ENCODE peak calls at places on chromosome 2, in nine cellular contexts. One of them, this sample, is unnamed.

GRCh38 chr2:240125749-240126148 is 10.4 kb downstream of the COPS9 start:
- DNase-seq in dorsolateral prefrontal cortex: no peak
- DNase-seq in HL-60: no peak
- DNase-seq in heart left ventricle: no peak
- DNase-seq in aorta: peak
- DNase-seq in CD8-positive, alpha-beta T cell: no peak
- DNase-seq in CD8-positive, alpha-beta memory T cell: no peak
- DNase-seq in MM.1S: no peak
- DNase-seq in thyroid gland: no peak
- DNase-seq in this sample: no peak

GRCh38 chr2:158099716-158100115 is 2.0 kb upstream of the UPP2 start:
- DNase-seq in dorsolateral prefrontal cortex: no peak
- DNase-seq in heart left ventricle: no peak
- DNase-seq in thyroid gland: peak
- DNase-seq in CD8-positive, alpha-beta memory T cell: no peak
- DNase-seq in aorta: no peak
- DNase-seq in CD8-positive, alpha-beta T cell: no peak
- DNase-seq in MM.1S: no peak
- DNase-seq in HL-60: no peak
- DNase-seq in this sample: no peak

GRCh38 chr2:30601375-30601774 is 154.3 kb downstream of the LCLAT1 start:
- DNase-seq in MM.1S: no peak
- DNase-seq in thyroid gland: no peak
- DNase-seq in heart left ventricle: no peak
- DNase-seq in aorta: no peak
- DNase-seq in CD8-positive, alpha-beta memory T cell: no peak
- DNase-seq in dorsolateral prefrontal cortex: no peak
- DNase-seq in HL-60: no peak
- DNase-seq in CD8-positive, alpha-beta T cell: no peak
- DNase-seq in this sample: no peak

GRCh38 chr2:187338679-187339121 is 109.4 kb downstream of the CALCRL start:
- DNase-seq in CD8-positive, alpha-beta T cell: no peak
- DNase-seq in heart left ventricle: peak
- DNase-seq in aorta: peak
- DNase-seq in HL-60: no peak
- DNase-seq in CD8-positive, alpha-beta memory T cell: no peak
- DNase-seq in thyroid gland: no peak
- DNase-seq in dorsolateral prefrontal cortex: no peak
- DNase-seq in MM.1S: no peak
- DNase-seq in this sample: no peak

GRCh38 chr2:160242863-160243552 is 42.9 kb upstream of the ITGB6 start:
- DNase-seq in HL-60: no peak
- DNase-seq in dorsolateral prefrontal cortex: no peak
- DNase-seq in CD8-positive, alpha-beta T cell: no peak
- DNase-seq in MM.1S: peak
- DNase-seq in aorta: no peak
- DNase-seq in thyroid gland: no peak
- DNase-seq in heart left ventricle: no peak
- DNase-seq in CD8-positive, alpha-beta memory T cell: no peak
- DNase-seq in this sample: no peak

GRCh38 chr2:158598856-158599517 is 142.2 kb downstream of the PKP4 start:
- DNase-seq in heart left ventricle: no peak
- DNase-seq in CD8-positive, alpha-beta memory T cell: no peak
- DNase-seq in CD8-positive, alpha-beta T cell: no peak
- DNase-seq in thyroid gland: no peak
- DNase-seq in dorsolateral prefrontal cortex: peak
- DNase-seq in MM.1S: no peak
- DNase-seq in aorta: no peak
- DNase-seq in HL-60: no peak
- DNase-seq in this sample: no peak

GRCh38 chr2:70084973-70085710 is 2.1 kb upstream of the PCBP1 start:
- DNase-seq in thyroid gland: peak
- DNase-seq in aorta: no peak
- DNase-seq in CD8-positive, alpha-beta T cell: peak
- DNase-seq in CD8-positive, alpha-beta memory T cell: peak
- DNase-seq in heart left ventricle: no peak
- DNase-seq in MM.1S: peak
- DNase-seq in HL-60: peak
- DNase-seq in dorsolateral prefrontal cortex: no peak
- DNase-seq in this sample: peak

GRCh38 chr2:171205551-171205950 is 44.9 kb upstream of the TLK1 start:
- DNase-seq in dorsolateral prefrontal cortex: no peak
- DNase-seq in CD8-positive, alpha-beta T cell: no peak
- DNase-seq in aorta: no peak
- DNase-seq in heart left ventricle: no peak
- DNase-seq in thyroid gland: no peak
- DNase-seq in HL-60: no peak
- DNase-seq in CD8-positive, alpha-beta memory T cell: no peak
- DNase-seq in MM.1S: no peak
- DNase-seq in this sample: no peak

GRCh38 chr2:100126172-100126571 is 16.2 kb downstream of the AFF3 start:
- DNase-seq in CD8-positive, alpha-beta T cell: no peak
- DNase-seq in thyroid gland: peak
- DNase-seq in CD8-positive, alpha-beta memory T cell: no peak
- DNase-seq in aorta: no peak
- DNase-seq in MM.1S: no peak
- DNase-seq in heart left ventricle: no peak
- DNase-seq in dorsolateral prefrontal cortex: no peak
- DNase-seq in HL-60: no peak
- DNase-seq in this sample: no peak

GRCh38 chr2:85503168-85503610 is 35.8 kb upstream of the MAT2A start:
- DNase-seq in MM.1S: no peak
- DNase-seq in aorta: no peak
- DNase-seq in HL-60: no peak
- DNase-seq in thyroid gland: no peak
- DNase-seq in CD8-positive, alpha-beta memory T cell: no peak
- DNase-seq in CD8-positive, alpha-beta T cell: no peak
- DNase-seq in heart left ventricle: no peak
- DNase-seq in dorsolateral prefrontal cortex: no peak
- DNase-seq in this sample: no peak

GRCh38 chr2:195498176-195498575 is 158.8 kb upstream of the SLC39A10 start:
- DNase-seq in dorsolateral prefrontal cortex: no peak
- DNase-seq in thyroid gland: peak
- DNase-seq in HL-60: peak
- DNase-seq in MM.1S: peak
- DNase-seq in aorta: no peak
- DNase-seq in CD8-positive, alpha-beta T cell: peak
- DNase-seq in CD8-positive, alpha-beta memory T cell: peak
- DNase-seq in heart left ventricle: no peak
- DNase-seq in this sample: peak

GRCh38 chr2:12555012-12555645 is 161.6 kb upstream of the TRIB2 start:
- DNase-seq in MM.1S: no peak
- DNase-seq in CD8-positive, alpha-beta T cell: no peak
- DNase-seq in dorsolateral prefrontal cortex: no peak
- DNase-seq in HL-60: no peak
- DNase-seq in CD8-positive, alpha-beta memory T cell: no peak
- DNase-seq in aorta: no peak
- DNase-seq in heart left ventricle: no peak
- DNase-seq in thyroid gland: no peak
- DNase-seq in this sample: no peak

GRCh38 chr2:197708331-197708730 is 3.2 kb downstream of the MARS2 start:
- DNase-seq in thyroid gland: no peak
- DNase-seq in heart left ventricle: no peak
- DNase-seq in CD8-positive, alpha-beta T cell: no peak
- DNase-seq in HL-60: no peak
- DNase-seq in MM.1S: no peak
- DNase-seq in aorta: no peak
- DNase-seq in dorsolateral prefrontal cortex: no peak
- DNase-seq in CD8-positive, alpha-beta memory T cell: no peak
- DNase-seq in this sample: no peak

GRCh38 chr2:696463-696862 is 19.3 kb upstream of the TMEM18 start:
- DNase-seq in aorta: no peak
- DNase-seq in heart left ventricle: no peak
- DNase-seq in CD8-positive, alpha-beta T cell: no peak
- DNase-seq in dorsolateral prefrontal cortex: no peak
- DNase-seq in thyroid gland: no peak
- DNase-seq in MM.1S: no peak
- DNase-seq in CD8-positive, alpha-beta memory T cell: no peak
- DNase-seq in HL-60: no peak
- DNase-seq in this sample: no peak

GRCh38 chr2:146317959-146318358 is 1526.9 kb upstream of the ACVR2A start:
- DNase-seq in dorsolateral prefrontal cortex: no peak
- DNase-seq in MM.1S: no peak
- DNase-seq in CD8-positive, alpha-beta T cell: no peak
- DNase-seq in aorta: no peak
- DNase-seq in heart left ventricle: no peak
- DNase-seq in thyroid gland: no peak
- DNase-seq in CD8-positive, alpha-beta memory T cell: no peak
- DNase-seq in HL-60: no peak
- DNase-seq in this sample: no peak

GRCh38 chr2:204127238-204127637 is 190.7 kb downstream of the ICOS start:
- DNase-seq in thyroid gland: no peak
- DNase-seq in HL-60: no peak
- DNase-seq in dorsolateral prefrontal cortex: no peak
- DNase-seq in CD8-positive, alpha-beta memory T cell: no peak
- DNase-seq in MM.1S: no peak
- DNase-seq in CD8-positive, alpha-beta T cell: no peak
- DNase-seq in heart left ventricle: no peak
- DNase-seq in aorta: no peak
- DNase-seq in this sample: no peak

GRCh38 chr2:64839844-64840243 is 149.4 kb upstream of the SLC1A4 start:
- DNase-seq in thyroid gland: peak
- DNase-seq in CD8-positive, alpha-beta T cell: peak
- DNase-seq in dorsolateral prefrontal cortex: no peak
- DNase-seq in aorta: no peak
- DNase-seq in HL-60: peak
- DNase-seq in MM.1S: no peak
- DNase-seq in CD8-positive, alpha-beta memory T cell: no peak
- DNase-seq in heart left ventricle: no peak
- DNase-seq in this sample: no peak

GRCh38 chr2:65299246-65299645 is 71.6 kb downstream of the ACTR2 start:
- DNase-seq in CD8-positive, alpha-beta memory T cell: no peak
- DNase-seq in dorsolateral prefrontal cortex: no peak
- DNase-seq in MM.1S: no peak
- DNase-seq in HL-60: no peak
- DNase-seq in aorta: no peak
- DNase-seq in thyroid gland: no peak
- DNase-seq in CD8-positive, alpha-beta T cell: peak
- DNase-seq in heart left ventricle: no peak
- DNase-seq in this sample: no peak

GRCh38 chr2:39512434-39512935 is 75.4 kb upstream of the MAP4K3 start:
- DNase-seq in CD8-positive, alpha-beta memory T cell: no peak
- DNase-seq in CD8-positive, alpha-beta T cell: no peak
- DNase-seq in thyroid gland: no peak
- DNase-seq in MM.1S: no peak
- DNase-seq in heart left ventricle: no peak
- DNase-seq in aorta: no peak
- DNase-seq in HL-60: no peak
- DNase-seq in dorsolateral prefrontal cortex: peak
- DNase-seq in this sample: no peak

GRCh38 chr2:51387235-51387634 is 355.3 kb upstream of the NRXN1 start:
- DNase-seq in CD8-positive, alpha-beta T cell: no peak
- DNase-seq in thyroid gland: no peak
- DNase-seq in CD8-positive, alpha-beta memory T cell: no peak
- DNase-seq in heart left ventricle: no peak
- DNase-seq in dorsolateral prefrontal cortex: no peak
- DNase-seq in HL-60: no peak
- DNase-seq in MM.1S: no peak
- DNase-seq in aorta: no peak
- DNase-seq in this sample: no peak

GRCh38 chr2:144912206-144912605 is 392.3 kb upstream of the ZEB2 start:
- DNase-seq in CD8-positive, alpha-beta memory T cell: no peak
- DNase-seq in aorta: no peak
- DNase-seq in heart left ventricle: no peak
- DNase-seq in thyroid gland: no peak
- DNase-seq in MM.1S: no peak
- DNase-seq in CD8-positive, alpha-beta T cell: no peak
- DNase-seq in dorsolateral prefrontal cortex: no peak
- DNase-seq in HL-60: no peak
- DNase-seq in this sample: no peak

GRCh38 chr2:99031481-99031880 is 95.5 kb upstream of the CRACDL start:
- DNase-seq in HL-60: no peak
- DNase-seq in thyroid gland: no peak
- DNase-seq in dorsolateral prefrontal cortex: no peak
- DNase-seq in MM.1S: no peak
- DNase-seq in CD8-positive, alpha-beta memory T cell: no peak
- DNase-seq in aorta: no peak
- DNase-seq in heart left ventricle: no peak
- DNase-seq in CD8-positive, alpha-beta T cell: no peak
- DNase-seq in this sample: no peak

DNA sequence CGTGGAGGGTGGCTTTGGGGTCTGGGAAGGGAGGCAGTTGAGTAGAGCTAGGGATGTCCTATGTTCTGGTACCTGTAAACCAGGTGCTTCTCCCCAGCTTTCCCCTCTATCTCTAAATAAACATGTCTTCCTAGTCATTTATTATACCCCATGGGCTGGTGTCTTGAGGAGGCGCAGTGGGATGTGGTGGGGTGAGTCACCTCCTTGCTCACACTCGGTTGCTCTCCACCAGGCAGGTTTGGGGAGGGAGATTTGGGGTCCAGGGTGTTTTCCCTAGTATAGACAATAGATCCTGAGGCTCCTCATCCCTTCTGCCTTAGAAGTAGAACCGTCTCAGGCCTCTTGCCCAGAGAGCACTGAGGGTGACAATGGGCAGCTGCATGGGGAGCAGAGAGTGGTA is 5.1 kb downstream of the PSD4 start:
- DNase-seq in heart left ventricle: no peak
- DNase-seq in HL-60: no peak
- DNase-seq in thyroid gland: no peak
- DNase-seq in CD8-positive, alpha-beta T cell: peak
- DNase-seq in CD8-positive, alpha-beta memory T cell: no peak
- DNase-seq in aorta: no peak
- DNase-seq in dorsolateral prefrontal cortex: no peak
- DNase-seq in MM.1S: no peak
- DNase-seq in this sample: peak
- H3K4me3 ChIP-seq in heart left ventricle: no peak
- H3K4me3 ChIP-seq in HL-60: no peak
- H3K4me3 ChIP-seq in thyroid gland: no peak
- H3K4me3 ChIP-seq in CD8-positive, alpha-beta T cell: no peak
- H3K4me3 ChIP-seq in CD8-positive, alpha-beta memory T cell: peak
- H3K4me3 ChIP-seq in aorta: no peak
- H3K4me3 ChIP-seq in dorsolateral prefrontal cortex: no peak
- H3K4me3 ChIP-seq in MM.1S: no peak
- H3K4me3 ChIP-seq in this sample: no peak

GRCh38 chr2:72952110-72952823 is 34.9 kb downstream of the EMX1 start:
- DNase-seq in aorta: no peak
- DNase-seq in MM.1S: no peak
- DNase-seq in HL-60: no peak
- DNase-seq in dorsolateral prefrontal cortex: no peak
- DNase-seq in CD8-positive, alpha-beta T cell: no peak
- DNase-seq in heart left ventricle: no peak
- DNase-seq in CD8-positive, alpha-beta memory T cell: no peak
- DNase-seq in thyroid gland: no peak
- DNase-seq in this sample: no peak
- H3K27ac ChIP-seq in aorta: no peak
- H3K27ac ChIP-seq in MM.1S: no peak
- H3K27ac ChIP-seq in HL-60: no peak
- H3K27ac ChIP-seq in dorsolateral prefrontal cortex: peak
- H3K27ac ChIP-seq in CD8-positive, alpha-beta T cell: no peak
- H3K27ac ChIP-seq in heart left ventricle: no peak
- H3K27ac ChIP-seq in CD8-positive, alpha-beta memory T cell: no peak
- H3K27ac ChIP-seq in thyroid gland: no peak
- H3K27ac ChIP-seq in this sample: no peak

GRCh38 chr2:58428553-58429284 is 187.6 kb upstream of the FANCL start:
- DNase-seq in dorsolateral prefrontal cortex: peak
- DNase-seq in thyroid gland: peak
- DNase-seq in heart left ventricle: no peak
- DNase-seq in HL-60: no peak
- DNase-seq in CD8-positive, alpha-beta T cell: no peak
- DNase-seq in CD8-positive, alpha-beta memory T cell: no peak
- DNase-seq in MM.1S: no peak
- DNase-seq in aorta: no peak
- DNase-seq in this sample: no peak
- H3K4me3 ChIP-seq in dorsolateral prefrontal cortex: peak
- H3K4me3 ChIP-seq in thyroid gland: peak
- H3K4me3 ChIP-seq in heart left ventricle: no peak
- H3K4me3 ChIP-seq in HL-60: peak
- H3K4me3 ChIP-seq in CD8-positive, alpha-beta T cell: no peak
- H3K4me3 ChIP-seq in CD8-positive, alpha-beta memory T cell: no peak
- H3K4me3 ChIP-seq in MM.1S: no peak
- H3K4me3 ChIP-seq in aorta: peak
- H3K4me3 ChIP-seq in this sample: no peak

GRCh38 chr2:163667064-163667887 is 68.5 kb downstream of the FIGN start:
- DNase-seq in CD8-positive, alpha-beta memory T cell: no peak
- DNase-seq in aorta: no peak
- DNase-seq in thyroid gland: no peak
- DNase-seq in heart left ventricle: no peak
- DNase-seq in MM.1S: no peak
- DNase-seq in dorsolateral prefrontal cortex: no peak
- DNase-seq in HL-60: no peak
- DNase-seq in CD8-positive, alpha-beta T cell: no peak
- DNase-seq in this sample: no peak
- H3K27ac ChIP-seq in CD8-positive, alpha-beta memory T cell: no peak
- H3K27ac ChIP-seq in aorta: peak
- H3K27ac ChIP-seq in thyroid gland: no peak
- H3K27ac ChIP-seq in heart left ventricle: peak
- H3K27ac ChIP-seq in MM.1S: no peak
- H3K27ac ChIP-seq in dorsolateral prefrontal cortex: no peak
- H3K27ac ChIP-seq in HL-60: no peak
- H3K27ac ChIP-seq in CD8-positive, alpha-beta T cell: no peak
- H3K27ac ChIP-seq in this sample: no peak

This sample was measured in CD4-positive, alpha-beta memory T cell.